ENCODE peak calls at places on chromosomes 5 and 9, in eight cellular contexts. G is naive B cell; W is NCI-H1105; H is CD4-positive, alpha-beta T cell; J is lung; O is amygdala; A is T-helper 9 cell; U is activated CD8-positive, alpha-beta memory T cell treated with anti-CD3 and anti-CD28 coated beads, Interleukin-2, amount 50 U/mL, for 48 hours. Y is an unnamed sample.

GRCh38 chr9:81250606-81251005 is 438.7 kb downstream of the TLE1 start:
- DNase-seq in G (no peak), W (no peak), H (no peak), J (no peak), O (no peak), A (no peak), U (no peak), Y (no peak)

GRCh38 chr5:179553875-179554274 is 3.5 kb downstream of the RUFY1 start:
- DNase-seq in G (no peak), W (no peak), H (no peak), J (no peak), O (no peak), A (no peak), U (no peak), Y (no peak)

GRCh38 chr5:181167814-181168488 is 20.6 kb downstream of the OR2V2 start:
- DNase-seq in G (no peak), W (no peak), H (no peak), J (no peak), O (no peak), A (peak; percentile 27), U (peak; percentile 74), Y (no peak)

GRCh38 chr5:55711531-55712022 is 547 bp downstream of the SLC38A9 start:
- DNase-seq in G (peak; percentile 2), W (no peak), H (no peak), J (no peak), O (no peak), A (no peak), U (peak; percentile 56), Y (no peak)

GRCh38 chr9:136302527-136302926 is 1.4 kb downstream of the CCDC187 start:
- DNase-seq in G (no peak), W (no peak), H (no peak), J (no peak), O (no peak), A (no peak), U (no peak), Y (no peak)

GRCh38 chr9:129221233-129221632 is 43.2 kb upstream of the IER5L start:
- DNase-seq in G (no peak), W (no peak), H (no peak), J (no peak), O (no peak), A (no peak), U (no peak), Y (no peak)

GRCh38 chr9:128001411-128002298 is 20.9 kb upstream of the EEIG1 start:
- DNase-seq in G (no peak), W (no peak), H (no peak), J (no peak), O (no peak), A (no peak), U (no peak), Y (no peak)

GRCh38 chr9:96085536-96086143 is 210.1 kb downstream of the ERCC6L2 start:
- DNase-seq in G (no peak), W (no peak), H (no peak), J (no peak), O (no peak), A (no peak), U (no peak), Y (no peak)

GRCh38 chr9:81767921-81768320 is 78.6 kb upstream of the TLE1 start:
- DNase-seq in G (no peak), W (no peak), H (no peak), J (no peak), O (no peak), A (no peak), U (no peak), Y (no peak)

GRCh38 chr5:60453186-60453976 is 246.6 kb downstream of the DEPDC1B start:
- DNase-seq in G (no peak), W (peak; percentile 1), H (no peak), J (no peak), O (no peak), A (no peak), U (no peak), Y (no peak)

GRCh38 chr5:76582252-76583162 is 40.7 kb downstream of the F2RL2 start:
- DNase-seq in G (peak; percentile 30), W (no peak), H (no peak), J (no peak), O (no peak), A (no peak), U (no peak), Y (no peak)

Y was measured in left ventricle myocardium inferior.